ENCODE peak calls at places on chromosomes 1 and 21, in nine cellular contexts. G, R, D, Z, A, H, V, W and F are unnamed samples.

GRCh38 chr1:14763977-14764376 is 165.5 kb downstream of the KAZN start:
- DNase-seq in G (no peak), R (no peak), D (no peak), Z (no peak), A (no peak), H (no peak), V (no peak), W (no peak), F (no peak)

GRCh38 chr1:91537281-91538069 is 36.8 kb downstream of the CDC7 start:
- DNase-seq in G (no peak), R (peak; percentile 58), D (no peak), Z (peak; percentile 65), A (peak; percentile 74), H (no peak), V (no peak), W (peak; percentile 37), F (no peak)

GRCh38 chr1:81414417-81415087 is 386.2 kb upstream of the ADGRL2 start:
- DNase-seq in G (peak; percentile 2), R (peak; percentile 44), D (peak; percentile 3), Z (no peak), A (peak; percentile 83), H (no peak), V (no peak), W (no peak), F (no peak)

GRCh38 chr1:85460555-85461088 is 4.3 kb downstream of the DDAH1 start:
- DNase-seq in G (no peak), R (no peak), D (no peak), Z (no peak), A (no peak), H (no peak), V (no peak), W (no peak), F (no peak)

GRCh38 chr1:8025061-8025670 is 943 bp downstream of the ERRFI1 start:
- DNase-seq in G (peak; percentile 6), R (peak; percentile 36), D (no peak), Z (no peak), A (no peak), H (no peak), V (no peak), W (peak; percentile 49), F (no peak)

GRCh38 chr1:224761245-224761644 is 145.1 kb downstream of the CNIH3 start:
- DNase-seq in G (no peak), R (no peak), D (no peak), Z (no peak), A (no peak), H (no peak), V (no peak), W (no peak), F (no peak)

GRCh38 chr1:165697491-165697880 is 876 bp downstream of the ALDH9A1 start:
- DNase-seq in G (no peak), R (peak; percentile 23), D (no peak), Z (no peak), A (no peak), H (no peak), V (no peak), W (no peak), F (no peak)

GRCh38 chr21:28547795-28548194 is 444.9 kb downstream of the LTN1 start:
- DNase-seq in G (no peak), R (no peak), D (no peak), Z (no peak), A (no peak), H (no peak), V (no peak), W (no peak), F (no peak)

GRCh38 chr1:59315529-59316433 is 18.9 kb downstream of the FGGY start:
- DNase-seq in G (no peak), R (no peak), D (no peak), Z (no peak), A (no peak), H (no peak), V (no peak), W (no peak), F (no peak)

GRCh38 chr1:223727541-223727940 is 15.2 kb downstream of the CAPN2 start:
- DNase-seq in G (no peak), R (no peak), D (no peak), Z (no peak), A (no peak), H (no peak), V (no peak), W (no peak), F (no peak)

GRCh38 chr1:178940022-178940765 is 69.3 kb upstream of the ANGPTL1 start:
- DNase-seq in G (no peak), R (no peak), D (no peak), Z (peak; percentile 46), A (no peak), H (no peak), V (no peak), W (no peak), F (no peak)

GRCh38 chr1:55015123-55015522 is 16.4 kb downstream of the BSND start:
- DNase-seq in G (no peak), R (no peak), D (no peak), Z (no peak), A (no peak), H (no peak), V (no peak), W (no peak), F (no peak)

GRCh38 chr1:201537028-201537427 is 1.9 kb upstream of the NAV1 start:
- DNase-seq in G (no peak), R (no peak), D (no peak), Z (no peak), A (no peak), H (no peak), V (no peak), W (no peak), F (no peak)

GRCh38 chr1:84164567-84165021 is 20.5 kb downstream of the PRKACB start:
- DNase-seq in G (no peak), R (no peak), D (no peak), Z (no peak), A (no peak), H (no peak), V (no peak), W (no peak), F (no peak)

GRCh38 chr1:109903371-109903930 is 7.2 kb upstream of the CSF1 start:
- DNase-seq in G (no peak), R (no peak), D (no peak), Z (no peak), A (no peak), H (no peak), V (no peak), W (no peak), F (no peak)

GRCh38 chr1:2202008-2202575 is 7.5 kb upstream of the FAAP20 start:
- DNase-seq in G (no peak), R (no peak), D (no peak), Z (no peak), A (no peak), H (no peak), V (no peak), W (no peak), F (no peak)

GRCh38 chr1:241918879-241919278 is 38.7 kb upstream of the BECN2 start:
- DNase-seq in G (no peak), R (peak; percentile 75), D (no peak), Z (no peak), A (no peak), H (no peak), V (peak; percentile 63), W (peak; percentile 61), F (no peak)

GRCh38 chr1:20080441-20081330 is 10.7 kb downstream of the PLA2G5 start:
- DNase-seq in G (no peak), R (peak; percentile 24), D (no peak), Z (no peak), A (peak; percentile 56), H (no peak), V (no peak), W (no peak), F (no peak)